ENCODE peak calls at places on chromosomes 6 and 20, in four cellular contexts. Q is HAP-1; J is right atrium auricular region; C is CD8-positive, alpha-beta T cell. F is an unnamed sample. For H3K9me3, the result is how much of the 10 kb centered on the place peaks cover.

GRCh38 chr20:57066126-57066900 is 200.1 kb downstream of the BMP7 start:
- DNase-seq in Q (no peak), J (no peak), C (no peak), F (no peak)

GRCh38 chr20:37898301-37899104 is 4.4 kb upstream of the VSTM2L start:
- DNase-seq in Q (no peak), J (no peak), C (no peak), F (no peak)

GRCh38 chr6:105428342-105428957 is 25.6 kb upstream of the PREP start:
- DNase-seq in Q (no peak), J (no peak), C (no peak), F (no peak)

GRCh38 chr6:75244063-75244575 is 518 bp upstream of the COX7A2 start:
- DNase-seq in Q (no peak), J (no peak), C (peak), F (no peak)

GRCh38 chr6:45591306-45591705 is 213.6 kb upstream of the SUPT3H start:
- DNase-seq in Q (no peak), J (no peak), C (no peak), F (no peak)

GRCh38 chr6:4967301-4968030 is 36.4 kb downstream of the RPP40 start:
- DNase-seq in Q (no peak), J (no peak), C (no peak), F (no peak)

GRCh38 chr20:5918856-5919633 is 31.3 kb downstream of the TRMT6 start:
- DNase-seq in Q (no peak), J (no peak), C (no peak), F (no peak)

GRCh38 chr6:143761103-143761502 is 82.0 kb upstream of the LTV1 start:
- DNase-seq in Q (no peak), J (no peak), C (no peak), F (no peak)

GRCh38 chr6:158366363-158366762 is 54.1 kb downstream of the TULP4 start:
- DNase-seq in Q (no peak), J (no peak), C (no peak), F (no peak)

GRCh38 chr20:3461911-3462677 is 8.7 kb upstream of the ATRN start:
- DNase-seq in Q (no peak), J (no peak), C (no peak), F (no peak)

GRCh38 chr20:21450572-21450971 is 53.2 kb upstream of the NKX2-4 start:
- DNase-seq in Q (no peak), J (no peak), C (no peak), F (no peak)

GRCh38 chr6:123655520-123656306 is 19.0 kb upstream of the TRDN start:
- DNase-seq in Q (no peak), J (no peak), C (no peak), F (no peak)

GRCh38 chr6:7298113-7298512 is 14.9 kb downstream of the SSR1 start:
- DNase-seq in Q (no peak), J (no peak), C (no peak), F (no peak)

GRCh38 chr20:2382833-2383232 is 2.1 kb downstream of the TGM6 start:
- DNase-seq in Q (no peak), J (no peak), C (no peak), F (no peak)

GRCh38 chr6:48449002-48449401 is 338.0 kb upstream of the PTCHD4 start:
- DNase-seq in Q (no peak), J (no peak), C (no peak), F (no peak)

GRCh38 chr6:32459781-32460424 is 20.2 kb downstream of the HLA-DRA start:
- DNase-seq in Q (no peak), J (no peak), C (no peak), F (no peak)

GRCh38 chr6:90251295-90251992 is 45.2 kb downstream of the BACH2 start:
- DNase-seq in Q (no peak), J (no peak), C (no peak), F (no peak)

DNA sequence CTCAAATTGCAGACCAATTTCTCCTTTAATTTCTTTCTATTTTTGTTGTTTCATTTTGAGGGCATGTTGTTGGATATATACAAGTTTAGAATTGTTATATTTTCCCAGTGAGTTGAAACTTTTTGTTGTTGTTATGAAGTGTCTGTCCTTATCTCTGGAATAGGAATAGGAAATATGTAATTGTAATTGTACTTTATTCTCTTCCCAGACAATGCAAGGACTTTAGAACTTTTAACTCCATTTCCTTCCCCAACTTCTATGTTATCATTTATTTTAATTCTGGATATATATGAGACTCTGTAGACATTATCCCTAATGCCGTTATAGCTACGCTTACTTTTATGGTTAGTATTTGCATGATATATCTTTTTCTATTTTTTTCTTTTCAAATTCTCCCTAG is 12.4 kb downstream of the SERPINB1 start:
- DNase-seq in Q (no peak), J (no peak), C (no peak), F (no peak)
- H3K9me3 ChIP-seq in Q (under half), J (under half), C (under half), F (under half)

GRCh38 chr6:11793277-11793676 is 14.7 kb upstream of the ADTRP start:
- DNase-seq in Q (no peak), J (no peak), C (no peak), F (no peak)
- H3K9me3 ChIP-seq in Q (under half), J (under half), C (under half), F (under half)

GRCh38 chr6:159473435-159473834 is 219.6 kb downstream of the SOD2 start:
- DNase-seq in Q (no peak), J (no peak), C (no peak), F (no peak)

GRCh38 chr6:159473844-159474243 is 219.2 kb downstream of the SOD2 start:
- DNase-seq in Q (no peak), J (no peak), C (no peak), F (no peak)

GRCh38 chr6:159469449-159469848 is 223.6 kb downstream of the SOD2 start:
- DNase-seq in Q (no peak), J (no peak), C (no peak), F (no peak)

GRCh38 chr6:159467473-159468041 is 225.5 kb downstream of the SOD2 start:
- DNase-seq in Q (no peak), J (no peak), C (no peak), F (no peak)

DNA sequence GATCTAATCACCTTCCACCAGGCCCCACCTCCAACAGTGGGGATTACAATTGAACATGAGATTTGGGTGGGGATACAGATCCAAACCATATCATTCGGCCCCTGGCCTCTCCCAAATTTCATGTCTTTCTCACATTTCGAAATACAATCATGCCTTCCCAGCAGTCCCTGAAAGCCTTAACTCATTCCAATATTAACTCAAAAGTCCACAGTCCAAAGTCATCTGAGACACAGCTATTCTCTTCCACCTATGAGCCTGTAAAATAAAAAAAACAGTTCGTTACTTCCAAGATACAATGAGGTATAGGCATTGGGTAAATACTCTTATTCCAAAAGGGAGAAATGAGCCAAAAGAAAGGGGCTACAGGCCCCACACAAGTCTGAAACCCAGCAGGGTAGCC is 222.6 kb downstream of the SOD2 start:
- DNase-seq in Q (no peak), J (no peak), C (no peak), F (no peak)
- H3K9me3 ChIP-seq in Q (under half), J (under half), C (under half), F (under half)

GRCh38 chr6:170038251-170038650 is 252.6 kb downstream of the DLL1 start:
- DNase-seq in Q (no peak), J (no peak), C (no peak), F (no peak)

GRCh38 chr6:170040906-170041305 is 250.0 kb downstream of the DLL1 start:
- DNase-seq in Q (no peak), J (no peak), C (no peak), F (no peak)

GRCh38 chr6:170038717-170039116 is 252.2 kb downstream of the DLL1 start:
- DNase-seq in Q (no peak), J (no peak), C (no peak), F (no peak)

GRCh38 chr6:170040115-170040500 is 250.8 kb downstream of the DLL1 start:
- DNase-seq in Q (no peak), J (no peak), C (no peak), F (no peak)

GRCh38 chr6:170039156-170040114 is 251.4 kb downstream of the DLL1 start:
- DNase-seq in Q (no peak), J (no peak), C (no peak), F (no peak)
- H3K9me3 ChIP-seq in Q (under half), J (under half), C (under half), F (under half)

GRCh38 chr6:26640806-26641205 is 18.7 kb downstream of the ZNF322 start:
- DNase-seq in Q (no peak), J (no peak), C (no peak), F (no peak)
- H3K9me3 ChIP-seq in Q (under half), J (under half), C (under half), F (under half)

GRCh38 chr6:170033666-170034065 is 257.2 kb downstream of the DLL1 start:
- DNase-seq in Q (no peak), J (peak), C (no peak), F (no peak)
- H3K9me3 ChIP-seq in Q (under half), J (under half), C (under half), F (under half)

GRCh38 chr20:55581519-55581918 is 423.8 kb downstream of the CBLN4 start:
- DNase-seq in Q (no peak), J (no peak), C (no peak), F (no peak)
- H3K9me3 ChIP-seq in Q (under half), J (under half), C (under half), F (under half)

GRCh38 chr20:62073323-62073722 is 7.6 kb upstream of the TAF4 start:
- DNase-seq in Q (no peak), J (no peak), C (no peak), F (no peak)
- H3K9me3 ChIP-seq in Q (under half), J (under half), C (under half), F (under half)

GRCh38 chr20:60974022-60974421 is 278.0 kb upstream of the CDH4 start:
- DNase-seq in Q (no peak), J (no peak), C (no peak), F (no peak)

GRCh38 chr20:60970601-60971000 is 281.5 kb upstream of the CDH4 start:
- DNase-seq in Q (no peak), J (no peak), C (no peak), F (no peak)

GRCh38 chr20:60976913-60977312 is 275.1 kb upstream of the CDH4 start:
- DNase-seq in Q (no peak), J (no peak), C (no peak), F (no peak)

GRCh38 chr20:60977896-60978295 is 274.2 kb upstream of the CDH4 start:
- DNase-seq in Q (no peak), J (no peak), C (no peak), F (no peak)

GRCh38 chr20:60976139-60976538 is 275.9 kb upstream of the CDH4 start:
- DNase-seq in Q (no peak), J (no peak), C (no peak), F (no peak)
- H3K9me3 ChIP-seq in Q (under half), J (under half), C (under half), F (under half)